ENCODE peak calls at places on chromosome 6, in four cellular contexts. V is adrenal gland, H is IMR-90, J is sigmoid colon. C is an unnamed sample.

GRCh38 chr6:89948876-89949275 is 54.6 kb downstream of the GJA10 start:
- DNase-seq in H (no peak), V (no peak), J (no peak), C (no peak)

GRCh38 chr6:161161889-161162624 is 111.8 kb downstream of the AGPAT4 start:
- DNase-seq in V (no peak), H (peak), J (peak), C (no peak)

GRCh38 chr6:105389543-105389942 is 13.3 kb downstream of the PREP start:
- DNase-seq in V (no peak), H (no peak), J (no peak), C (no peak)

GRCh38 chr6:167125405-167125804 is 2.5 kb downstream of the CCR6 start:
- DNase-seq in J (no peak), V (no peak), H (no peak), C (no peak)

GRCh38 chr6:24672573-24673182 is 5.8 kb downstream of the ACOT13 start:
- DNase-seq in H (no peak), V (no peak), J (no peak), C (no peak)

GRCh38 chr6:29967379-29968010 is 25.2 kb downstream of the HLA-A start:
- DNase-seq in H (no peak), V (no peak), J (no peak), C (no peak)

GRCh38 chr6:44265003-44265842 is at the start of gene NFKBIE:
- DNase-seq in J (peak), H (peak), V (peak), C (peak)

GRCh38 chr6:10177703-10178102 is 237.2 kb downstream of the TFAP2A start:
- DNase-seq in J (no peak), V (no peak), H (no peak), C (no peak)

GRCh38 chr6:101918476-101918875 is 525.0 kb downstream of the GRIK2 start:
- DNase-seq in H (no peak), V (no peak), J (no peak), C (no peak)

DNA sequence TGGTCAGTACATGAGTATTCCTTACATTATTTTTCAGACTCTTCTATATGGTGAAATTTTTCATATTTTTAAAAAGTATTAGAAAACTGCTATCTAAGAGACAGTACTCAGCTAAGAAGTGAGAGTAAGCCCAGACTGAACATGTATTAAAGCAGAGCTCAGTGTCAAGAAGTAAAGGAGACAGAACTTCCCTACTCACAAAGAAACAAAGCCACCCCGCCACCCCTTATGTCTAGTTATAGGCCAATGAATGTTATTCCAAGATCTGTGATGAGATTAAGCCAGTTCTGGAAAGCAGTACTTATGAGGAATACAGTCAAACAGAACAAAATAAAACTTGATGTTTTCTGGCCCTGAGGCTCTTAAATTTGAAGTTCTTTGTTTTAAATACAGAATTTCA is 114.5 kb downstream of the RNGTT start:
- DNase-seq in H (no peak), J (no peak), V (no peak), C (no peak)
- TF ChIP-seq POLR2A in H (no peak), J (no peak), V (no peak), C (no peak)

GRCh38 chr6:41960026-41960425 is 18.4 kb upstream of the CCND3 start:
- DNase-seq in H (no peak), J (no peak), V (no peak), C (no peak)
- H3K27ac ChIP-seq in H (no peak), J (no peak), V (no peak), C (no peak)

DNA sequence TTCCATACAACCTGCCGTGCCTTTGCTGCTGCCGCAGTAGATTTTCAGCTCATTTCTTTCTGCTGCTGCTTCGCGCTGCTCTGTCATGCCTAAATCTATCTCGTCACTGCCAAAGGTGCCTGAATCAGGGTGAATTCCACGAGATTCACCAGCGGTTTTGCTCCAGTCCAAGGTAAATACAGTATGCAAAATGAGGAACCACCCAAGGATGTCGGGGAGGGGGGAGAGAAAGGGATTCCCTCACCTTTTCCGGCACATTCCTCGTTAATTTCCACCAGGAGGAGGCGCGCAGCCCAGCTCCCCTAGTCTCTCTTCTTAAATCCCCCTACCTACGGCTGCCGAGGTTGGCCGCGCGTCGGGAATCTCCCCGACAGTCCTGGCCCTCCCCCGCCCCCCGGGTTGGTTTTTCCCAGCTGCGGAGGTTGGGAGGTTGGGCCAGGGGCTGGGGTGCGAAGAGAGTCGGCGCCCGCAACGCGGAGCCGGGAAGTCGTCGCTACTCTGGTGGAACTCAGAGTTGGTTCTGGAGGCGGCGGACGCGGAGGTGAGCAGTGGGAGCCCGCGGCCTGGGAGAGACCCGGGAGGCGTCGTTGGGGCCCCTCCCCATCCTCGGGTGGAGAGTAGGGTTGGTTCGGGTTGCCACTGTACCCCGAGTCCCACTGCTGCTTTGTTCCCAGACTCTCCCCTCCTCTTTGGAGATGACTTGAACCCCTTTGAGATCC is at the start of gene TPBG:
- DNase-seq in H (peak), V (peak), J (peak), C (no peak)
- TF ChIP-seq POLR2A in H (peak), V (no peak), J (no peak), C (peak)

DNA sequence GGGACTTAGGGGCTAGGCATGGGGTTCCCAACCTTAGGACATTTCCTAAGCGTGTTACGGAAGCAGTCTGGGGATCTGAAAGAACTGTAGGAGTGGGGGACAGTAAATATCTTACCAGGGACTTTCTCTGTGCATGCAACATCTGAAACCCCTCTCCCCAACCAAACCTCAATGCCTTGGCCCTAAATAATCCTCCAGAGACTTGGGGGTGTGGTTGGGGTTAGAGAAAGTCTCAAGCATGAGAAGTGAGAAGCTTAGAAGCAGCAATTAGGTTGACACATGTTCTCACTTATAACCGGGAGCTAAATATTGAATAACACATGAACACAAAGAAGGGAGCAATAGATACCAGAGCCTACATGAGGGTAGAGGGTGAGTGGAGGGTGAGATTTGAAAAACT is 74.7 kb downstream of the HTR1E start:
- DNase-seq in J (no peak), V (no peak), H (no peak), C (no peak)
- H3K27ac ChIP-seq in J (no peak), V (no peak), H (no peak), C (no peak)

DNA sequence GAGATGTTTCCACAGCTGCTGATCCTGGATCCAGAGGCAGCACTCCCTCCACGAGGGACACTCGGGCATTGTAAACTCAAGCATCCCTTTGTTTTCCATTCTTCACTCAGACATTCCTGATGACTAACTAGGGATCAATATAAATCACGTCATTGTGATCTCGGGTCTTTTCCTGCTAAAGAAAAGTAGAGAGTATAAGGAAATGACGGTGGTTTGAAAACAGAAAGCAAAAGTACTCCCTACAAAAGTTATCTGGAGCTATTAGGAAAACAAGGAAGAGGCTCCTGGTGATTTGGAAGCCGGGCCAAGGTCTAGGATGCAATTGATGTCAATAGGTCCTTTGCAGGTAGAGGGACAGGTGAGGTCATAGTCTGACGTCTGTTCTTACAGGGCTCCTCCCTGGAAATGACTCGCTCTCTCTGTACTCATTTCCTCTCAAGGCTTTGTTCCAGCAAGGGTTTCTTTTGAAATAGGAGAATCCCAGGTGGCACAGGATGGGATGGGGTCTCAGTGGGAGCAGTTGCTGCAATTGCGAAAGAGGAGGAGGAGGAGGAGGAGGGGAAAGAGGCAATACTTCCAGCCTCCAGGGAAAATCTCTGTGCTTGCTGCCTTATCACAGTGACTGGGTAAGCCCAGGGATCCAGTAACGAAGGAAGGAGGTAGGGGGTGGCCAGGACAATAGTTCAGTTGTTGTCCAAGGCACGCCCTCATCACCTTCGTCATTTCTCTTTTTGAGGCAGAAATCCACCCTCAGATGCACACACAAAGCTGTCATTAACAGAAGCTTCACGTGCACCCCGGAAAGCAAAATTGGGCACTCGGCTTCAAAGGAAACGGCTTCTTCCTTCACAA is 222.9 kb downstream of the LY86 start:
- DNase-seq in H (peak), J (no peak), V (peak), C (peak)
- TF ChIP-seq POLR2A in H (no peak), J (no peak), V (peak), C (peak)

DNA sequence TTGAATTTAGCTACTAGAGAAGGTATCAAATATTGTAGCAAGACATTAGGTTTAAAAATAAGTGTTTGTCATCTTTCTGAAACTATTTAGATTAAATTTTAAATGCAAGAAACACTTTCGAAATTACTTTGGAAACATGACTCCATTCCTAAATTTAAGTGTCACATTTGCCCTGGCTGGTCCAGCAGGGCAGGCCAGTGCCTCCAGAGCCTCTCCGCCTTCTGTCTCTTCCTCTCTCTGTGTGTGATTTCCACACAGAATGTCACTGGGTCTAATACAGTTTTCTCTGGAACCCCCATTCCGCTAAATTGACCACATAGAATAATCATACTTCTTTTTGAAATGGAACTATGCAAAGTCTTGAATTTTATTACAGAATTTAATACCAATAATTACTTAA is 111.5 kb downstream of the SOBP start:
- DNase-seq in V (no peak), J (no peak), H (no peak), C (no peak)
- H3K27ac ChIP-seq in V (peak), J (no peak), H (no peak), C (no peak)

GRCh38 chr6:157322792-157323113 is 566 bp downstream of the TMEM242 start:
- DNase-seq in V (no peak), J (no peak), H (no peak), C (no peak)

GRCh38 chr6:157325069-157325805 is 1.9 kb upstream of the TMEM242 start:
- DNase-seq in J (no peak), V (no peak), H (peak), C (no peak)

GRCh38 chr6:157326979-157327378 is 3.7 kb upstream of the TMEM242 start:
- DNase-seq in H (peak), V (no peak), J (no peak), C (no peak)

GRCh38 chr6:157323114-157323923 is at the start of gene TMEM242:
- DNase-seq in V (peak), H (peak), J (peak), C (peak)

DNA sequence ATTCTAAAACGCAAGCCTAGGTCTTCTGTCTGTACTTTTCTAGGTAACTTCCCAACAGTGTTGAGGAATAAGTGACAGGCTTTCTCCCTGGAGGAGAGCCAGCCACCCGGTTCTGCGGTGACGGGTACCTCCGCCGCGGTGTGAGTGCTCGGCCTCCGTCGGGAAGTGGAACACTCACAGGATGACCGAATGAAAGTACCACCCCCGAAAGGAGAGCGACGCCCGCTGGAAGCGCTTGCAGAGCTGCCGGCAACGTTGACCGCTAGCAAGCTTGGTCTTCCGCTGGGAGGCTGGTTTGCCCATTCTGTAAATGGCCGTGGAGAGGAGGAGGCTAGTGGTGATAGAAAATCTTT is 581 bp upstream of the TMEM242 start:
- DNase-seq in J (peak), V (peak), H (peak), C (peak)
- TF ChIP-seq POLR2A in J (peak), V (peak), H (no peak), C (no peak)

GRCh38 chr6:126526547-126526946 is 186.6 kb downstream of the CENPW start:
- DNase-seq in J (no peak), H (no peak), V (no peak), C (no peak)

GRCh38 chr6:126524927-126525326 is 185.0 kb downstream of the CENPW start:
- DNase-seq in J (no peak), V (no peak), H (no peak), C (no peak)

GRCh38 chr6:126529605-126530004 is 189.7 kb downstream of the CENPW start:
- DNase-seq in H (no peak), J (no peak), V (no peak), C (no peak)

GRCh38 chr6:126530777-126531176 is 190.9 kb downstream of the CENPW start:
- DNase-seq in H (no peak), V (no peak), J (no peak), C (no peak)

DNA sequence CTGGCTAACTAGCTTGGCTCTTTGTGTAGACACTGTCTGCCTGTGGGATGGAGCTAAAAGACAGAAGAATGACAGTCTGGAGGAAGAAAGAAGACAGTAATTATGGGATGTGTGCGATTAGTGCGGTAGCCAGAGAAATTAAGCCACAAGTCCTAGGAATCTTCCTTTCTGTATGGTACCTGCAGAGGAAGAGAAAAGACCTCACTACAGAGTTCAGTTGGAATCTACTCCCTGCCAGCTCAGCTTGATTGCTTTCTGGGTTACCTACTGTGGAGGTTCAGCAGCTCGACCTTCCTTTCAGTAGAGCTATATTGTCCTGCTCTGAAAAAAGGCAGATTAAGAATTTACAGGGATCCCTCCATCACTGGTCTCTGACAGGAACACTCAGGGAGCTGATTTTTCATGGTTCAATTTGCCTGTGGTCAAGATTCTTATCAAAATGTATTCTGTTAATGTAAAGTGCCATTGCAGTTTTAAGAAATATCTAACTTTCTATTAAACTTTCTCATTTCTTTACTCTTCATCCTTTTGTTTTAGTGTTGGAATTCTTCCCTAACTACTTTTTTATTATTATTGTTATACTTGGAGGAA is 187.2 kb downstream of the CENPW start:
- DNase-seq in J (no peak), V (no peak), H (no peak), C (no peak)
- H3K27ac ChIP-seq in J (no peak), V (no peak), H (no peak), C (no peak)

GRCh38 chr6:18151801-18152200 is 3.1 kb downstream of the TPMT start:
- DNase-seq in J (no peak), V (no peak), H (no peak), C (no peak)

GRCh38 chr6:18155864-18156396 is 708 bp downstream of the KDM1B start:
- DNase-seq in V (peak), H (peak), J (peak), C (peak)

GRCh38 chr6:18155273-18155863 is at the start of gene KDM1B:
- DNase-seq in V (peak), J (peak), H (peak), C (peak)

GRCh38 chr6:18153311-18153703 is 1.6 kb downstream of the TPMT start:
- DNase-seq in V (no peak), H (no peak), J (no peak), C (no peak)

DNA sequence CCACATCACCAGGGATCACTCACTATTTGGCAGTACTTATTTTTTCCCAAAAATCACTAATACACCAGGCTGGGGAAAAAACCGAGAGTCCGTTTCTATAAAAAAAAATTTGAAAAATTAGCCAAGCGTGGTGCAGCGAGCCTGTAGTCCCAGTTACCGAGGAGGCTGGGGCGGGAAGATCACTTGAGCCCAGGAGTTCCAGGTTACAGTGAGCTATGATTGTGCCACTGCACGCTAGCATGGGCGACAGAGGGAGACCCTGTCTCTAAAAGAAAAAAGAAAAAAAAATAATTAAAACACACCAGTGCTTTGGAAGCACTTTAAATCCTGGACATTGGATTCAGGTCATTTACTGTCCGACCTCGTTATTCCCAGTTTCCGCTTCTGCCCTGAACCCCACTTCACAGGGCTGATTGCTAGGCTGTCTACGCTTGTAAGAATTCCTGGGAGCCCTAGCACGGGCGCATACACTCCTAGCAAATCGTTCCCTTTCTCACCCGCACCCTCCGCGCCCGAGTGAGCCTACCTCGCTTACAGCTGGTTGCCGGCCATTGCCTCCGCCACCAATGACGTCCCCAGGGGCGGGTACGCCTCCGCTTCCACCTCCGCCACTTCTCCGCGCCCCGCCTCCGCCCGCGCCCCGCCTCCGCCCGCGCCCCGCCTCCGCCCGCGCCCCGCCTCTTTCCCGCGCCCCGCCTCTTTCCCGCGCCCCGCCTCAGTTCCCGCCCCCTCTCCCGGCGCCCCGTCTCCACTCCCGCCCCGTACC is at the start of gene TPMT:
- DNase-seq in H (no peak), J (peak), V (peak), C (peak)
- TF ChIP-seq POLR2A in H (peak), J (peak), V (peak), C (peak)

GRCh38 chr6:75250552-75250951 is 7.0 kb upstream of the COX7A2 start:
- DNase-seq in V (no peak), J (no peak), H (no peak), C (no peak)

GRCh38 chr6:75244063-75244575 is 518 bp upstream of the COX7A2 start:
- DNase-seq in J (no peak), V (no peak), H (peak), C (no peak)

GRCh38 chr6:75246386-75246785 is 2.8 kb upstream of the COX7A2 start:
- DNase-seq in V (no peak), J (no peak), H (no peak), C (no peak)

DNA sequence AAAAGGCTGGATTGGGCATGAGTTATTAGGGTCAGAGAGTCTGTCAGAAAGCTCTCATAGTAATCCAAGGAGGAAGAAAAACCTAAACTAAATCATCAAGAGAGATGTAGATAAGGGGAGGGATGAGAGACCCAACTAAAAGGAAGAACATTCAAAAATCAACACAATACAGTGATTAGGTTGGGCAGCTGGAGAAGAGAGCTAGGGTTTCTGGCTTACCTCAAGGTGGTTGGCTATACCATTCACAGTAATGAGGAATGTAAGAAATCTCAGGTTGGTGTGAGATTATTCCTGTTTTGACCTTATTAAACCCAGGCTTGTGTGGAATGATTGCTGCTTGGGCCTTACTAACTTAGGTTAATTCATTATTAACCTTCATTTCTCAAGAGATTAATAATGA is 6.2 kb upstream of the COX7A2 start:
- DNase-seq in V (no peak), J (no peak), H (no peak), C (no peak)
- H3K27ac ChIP-seq in V (no peak), J (no peak), H (no peak), C (no peak)